ENCODE peak calls at places on chromosomes 12 and 14, in six cellular contexts. J, Y, M, U, E and O are unnamed samples. For H3K9me3, the result is how much of the 10 kb centered on the place peaks cover.

GRCh38 chr14:55249423-55249822 is 21.8 kb upstream of the FBXO34 start:
- DNase-seq in Y (no peak), J (no peak), M (no peak), U (no peak), E (no peak), O (no peak)

GRCh38 chr14:22305563-22306127 is 283.4 kb downstream of the DAD1 start:
- DNase-seq in U (no peak), J (peak), E (no peak), Y (no peak), M (no peak), O (no peak)

GRCh38 chr12:110248096-110248447 is 33.0 kb upstream of the ATP2A2 start:
- DNase-seq in U (no peak), J (no peak), E (no peak), M (no peak), Y (peak), O (no peak)

GRCh38 chr14:73261075-73261474 is 23.8 kb downstream of the PAPLN start:
- DNase-seq in Y (no peak), J (no peak), M (no peak), E (no peak), U (no peak), O (no peak)

GRCh38 chr12:104877107-104877705 is 80.9 kb downstream of the SLC41A2 start:
- DNase-seq in U (peak), E (peak), J (peak), M (no peak), Y (peak), O (peak)

GRCh38 chr14:99841436-99842071 is 48.3 kb downstream of the EML1 start:
- DNase-seq in E (no peak), U (no peak), J (no peak), Y (peak), M (no peak), O (no peak)

GRCh38 chr14:57461777-57462320 is 31.8 kb downstream of the CCDC198 start:
- DNase-seq in Y (no peak), M (no peak), U (no peak), J (no peak), E (no peak), O (no peak)

GRCh38 chr12:66596189-66596588 is 82.7 kb downstream of the GRIP1 start:
- DNase-seq in Y (no peak), U (no peak), M (no peak), J (no peak), E (no peak), O (no peak)

GRCh38 chr12:75648856-75649255 is 137.4 kb upstream of the KRR1 start:
- DNase-seq in U (no peak), Y (no peak), E (no peak), M (no peak), J (no peak), O (no peak)

GRCh38 chr12:91986084-91986483 is 159.6 kb downstream of the BTG1 start:
- DNase-seq in E (no peak), Y (no peak), M (no peak), J (no peak), U (peak), O (no peak)

GRCh38 chr12:3298603-3299002 is 192.4 kb upstream of the PRMT8 start:
- DNase-seq in E (no peak), Y (no peak), M (no peak), U (no peak), J (no peak), O (no peak)

GRCh38 chr12:3303410-3304136 is 187.4 kb upstream of the PRMT8 start:
- DNase-seq in J (no peak), M (no peak), U (no peak), Y (no peak), E (no peak), O (no peak)

GRCh38 chr12:3300833-3301401 is 190.1 kb upstream of the PRMT8 start:
- DNase-seq in E (no peak), Y (no peak), J (no peak), M (no peak), U (no peak), O (no peak)

GRCh38 chr12:3302406-3303041 is 188.5 kb upstream of the PRMT8 start:
- DNase-seq in M (no peak), U (no peak), J (no peak), Y (no peak), E (no peak), O (no peak)

DNA sequence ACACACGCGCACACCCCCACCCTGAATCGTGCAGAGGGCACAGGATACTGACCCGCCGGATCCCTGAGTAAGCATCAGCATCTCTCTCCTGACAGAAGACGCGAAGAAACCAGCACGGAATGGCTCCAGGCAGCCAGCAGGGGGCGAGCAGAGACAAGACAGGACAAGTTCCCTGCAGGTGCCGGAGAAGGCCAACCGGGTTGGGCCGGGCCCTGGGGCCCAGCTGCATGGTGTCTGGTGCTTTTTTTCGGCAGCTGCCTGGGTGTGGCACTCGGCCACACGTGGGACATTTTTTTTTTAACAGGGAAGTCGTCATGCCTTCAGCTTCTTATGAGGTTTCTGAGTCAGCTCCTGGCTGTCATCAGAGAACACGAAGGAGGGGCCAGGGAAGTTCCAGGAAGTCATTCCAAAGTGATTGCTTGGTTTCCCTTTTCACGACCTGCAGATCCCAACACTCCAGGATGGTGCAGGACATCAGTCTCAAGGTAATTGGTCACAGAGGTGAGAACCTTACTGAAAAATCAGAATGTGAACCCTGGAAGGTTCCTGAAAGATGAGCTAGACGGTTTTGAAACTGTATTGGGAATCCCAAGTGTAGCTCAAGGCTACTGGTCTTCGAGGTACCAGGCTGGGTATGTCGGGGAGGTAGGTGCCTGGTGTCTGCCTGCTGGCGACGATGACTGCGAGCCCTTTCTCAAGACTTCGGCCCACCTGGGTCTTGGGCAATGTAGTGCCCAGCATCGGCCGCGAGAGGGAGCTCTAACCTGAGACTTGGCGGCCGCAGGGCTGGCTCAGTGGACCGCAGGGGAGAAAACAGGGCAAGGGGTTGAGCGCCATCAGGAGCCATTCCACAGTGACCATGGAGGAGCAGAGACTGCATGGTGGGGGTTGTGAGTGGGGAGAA is 190.8 kb upstream of the PRMT8 start:
- DNase-seq in M (peak), U (peak), J (peak), Y (peak), E (peak), O (peak)
- H3K9me3 ChIP-seq in M (under half), U (under half), J (under half), Y (under half), E (under half), O (under half)

DNA sequence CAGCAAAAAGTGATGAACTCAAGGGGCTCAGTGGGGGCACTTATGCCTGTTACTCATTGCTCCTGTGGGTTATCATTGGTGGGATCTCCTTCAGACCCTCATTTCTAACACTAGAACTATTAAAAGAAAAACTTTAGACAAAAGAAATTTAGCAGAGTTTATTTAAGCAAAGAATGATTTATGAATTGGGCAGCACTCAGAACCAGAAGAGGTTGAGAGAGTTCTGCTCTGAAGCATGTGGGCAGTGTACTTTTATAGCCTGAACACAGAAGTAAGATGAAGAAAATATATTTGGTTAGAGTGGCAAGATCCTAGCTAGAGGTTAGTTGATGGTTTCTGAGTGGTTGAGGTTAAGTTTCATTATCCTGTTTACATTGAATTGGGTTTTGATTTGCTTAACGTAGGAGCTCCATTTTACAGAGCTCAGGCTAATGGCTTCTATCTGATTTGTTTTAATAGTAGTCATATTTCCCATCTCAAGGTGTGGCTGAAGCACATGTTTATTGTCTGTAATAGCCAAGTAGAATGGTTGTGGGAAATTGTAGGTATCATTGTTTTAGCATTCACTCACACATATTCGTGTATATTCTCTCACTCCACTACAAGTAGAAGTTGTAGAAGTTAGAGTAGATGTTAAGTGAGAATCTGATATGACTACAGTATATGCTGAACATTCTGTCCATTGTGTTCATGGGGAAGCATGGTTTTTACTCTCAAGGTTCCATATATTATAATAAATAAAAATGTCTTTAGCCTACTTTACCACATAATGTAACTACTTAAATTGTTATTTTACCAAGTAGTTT is 27.6 kb downstream of the LEMD3 start:
- DNase-seq in U (no peak), M (peak), Y (no peak), E (no peak), J (no peak), O (no peak)
- H3K9me3 ChIP-seq in U (under half), M (under half), Y (under half), E (under half), J (under half), O (under half)

GRCh38 chr14:92984896-92985295 is 61.9 kb downstream of the CHGA start:
- DNase-seq in M (no peak), J (no peak), U (no peak), Y (no peak), E (no peak), O (no peak)

GRCh38 chr14:92981726-92982125 is 58.8 kb downstream of the CHGA start:
- DNase-seq in Y (no peak), U (no peak), J (no peak), M (no peak), E (no peak), O (no peak)

GRCh38 chr14:92984082-92984788 is 61.3 kb downstream of the CHGA start:
- DNase-seq in M (no peak), E (no peak), U (no peak), Y (no peak), J (no peak), O (no peak)

GRCh38 chr14:92980866-92981265 is 57.9 kb downstream of the CHGA start:
- DNase-seq in M (no peak), E (no peak), U (no peak), J (no peak), Y (no peak), O (no peak)

DNA sequence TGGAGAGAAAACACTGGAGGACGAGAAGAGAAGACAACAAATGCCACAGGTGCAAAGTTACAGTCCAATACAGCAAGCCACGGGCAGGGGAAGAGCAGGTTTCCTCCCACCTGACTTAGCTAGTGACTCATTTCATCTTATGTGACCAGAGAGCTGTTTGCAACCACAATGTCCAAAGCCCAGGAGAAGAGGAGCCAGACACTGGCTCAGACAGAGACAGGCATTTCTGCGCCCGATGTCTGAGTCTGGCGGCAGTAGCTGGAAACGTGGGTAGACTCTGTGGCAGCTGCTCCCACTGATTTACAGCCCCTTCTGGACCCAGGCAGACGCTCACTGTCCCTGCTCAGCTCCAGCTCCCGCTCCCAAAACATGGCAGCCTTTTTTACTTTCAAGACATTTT is 60.0 kb downstream of the CHGA start:
- DNase-seq in Y (peak), M (no peak), J (no peak), U (no peak), E (no peak), O (no peak)
- H3K9me3 ChIP-seq in Y (under half), M (under half), J (under half), U (under half), E (under half), O (under half)

DNA sequence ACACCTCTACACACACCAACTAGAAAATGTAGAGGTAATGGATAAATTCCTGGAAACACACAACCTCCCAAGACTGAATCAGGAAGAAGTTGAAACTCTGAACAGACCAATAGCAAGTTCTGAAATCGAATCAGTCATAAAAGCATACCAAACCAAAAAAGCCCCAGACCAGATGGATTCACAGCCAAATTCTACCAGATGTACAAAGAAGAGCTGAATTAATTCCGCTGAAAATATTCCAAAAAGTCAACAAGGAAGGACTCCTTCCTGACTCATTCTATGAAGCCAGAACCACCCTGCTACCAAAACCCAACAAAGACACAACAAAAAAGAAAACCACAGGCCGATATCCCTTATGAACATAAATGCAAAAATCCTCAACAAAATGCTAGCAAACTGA is 81.5 kb downstream of the SLC38A4 start:
- DNase-seq in J (no peak), U (no peak), E (no peak), M (no peak), Y (no peak), O (no peak)
- H3K9me3 ChIP-seq in J (under half), U (under half), E (under half), M (under half), Y (under half), O (under half)